ENCODE peak calls at places on chromosomes 6 and 20, in four cellular contexts. One of them, this sample, is unnamed.

GRCh38 chr6:167493961-167494697 is 169.2 kb downstream of the TTLL2 start:
- DNase-seq in NCI-H460: no peak
- DNase-seq in SHP77: no peak
- DNase-seq in globus pallidus: peak; percentile 52
- DNase-seq in this sample: no peak

GRCh38 chr6:90859612-90860011 is 272.7 kb upstream of the MAP3K7 start:
- DNase-seq in globus pallidus: no peak
- DNase-seq in NCI-H460: no peak
- DNase-seq in SHP77: peak; percentile 77
- DNase-seq in this sample: peak; percentile 48

GRCh38 chr6:81770395-81770794 is 17.9 kb upstream of the TENT5A start:
- DNase-seq in NCI-H460: no peak
- DNase-seq in SHP77: no peak
- DNase-seq in globus pallidus: no peak
- DNase-seq in this sample: no peak

GRCh38 chr6:16158943-16159557 is 30.2 kb downstream of the MYLIP start:
- DNase-seq in globus pallidus: peak; percentile 96
- DNase-seq in SHP77: no peak
- DNase-seq in NCI-H460: no peak
- DNase-seq in this sample: peak; percentile 90

GRCh38 chr6:44192428-44193041 is 24.2 kb upstream of the MYMX start:
- DNase-seq in globus pallidus: no peak
- DNase-seq in SHP77: no peak
- DNase-seq in NCI-H460: no peak
- DNase-seq in this sample: no peak

GRCh38 chr20:31608256-31608980 is 3.3 kb downstream of the ID1 start:
- DNase-seq in NCI-H460: no peak
- DNase-seq in globus pallidus: peak; percentile 34
- DNase-seq in SHP77: peak; percentile 93
- DNase-seq in this sample: peak; percentile 34

GRCh38 chr20:37194616-37195015 is 15.3 kb upstream of the MROH8 start:
- DNase-seq in SHP77: no peak
- DNase-seq in globus pallidus: no peak
- DNase-seq in NCI-H460: no peak
- DNase-seq in this sample: no peak

GRCh38 chr20:63686492-63687321 is 9.7 kb upstream of the TNFRSF6B start:
- DNase-seq in SHP77: no peak
- DNase-seq in globus pallidus: no peak
- DNase-seq in NCI-H460: peak; percentile 57
- DNase-seq in this sample: peak; percentile 16

GRCh38 chr6:164322533-164322932 is 908.0 kb downstream of the QKI start:
- DNase-seq in SHP77: no peak
- DNase-seq in NCI-H460: no peak
- DNase-seq in globus pallidus: no peak
- DNase-seq in this sample: no peak

GRCh38 chr6:43964659-43965570 is 162.3 kb downstream of the MRPL14 start:
- DNase-seq in globus pallidus: no peak
- DNase-seq in SHP77: no peak
- DNase-seq in NCI-H460: no peak
- DNase-seq in this sample: peak; percentile 17

GRCh38 chr20:57746201-57746600 is 36.4 kb upstream of the PMEPA1 start:
- DNase-seq in NCI-H460: no peak
- DNase-seq in SHP77: no peak
- DNase-seq in globus pallidus: no peak
- DNase-seq in this sample: no peak

GRCh38 chr20:63194007-63194820 is 21.7 kb downstream of the YTHDF1 start:
- DNase-seq in NCI-H460: no peak
- DNase-seq in globus pallidus: no peak
- DNase-seq in SHP77: no peak
- DNase-seq in this sample: no peak

GRCh38 chr20:39518649-39519048 is 556.5 kb downstream of the DHX35 start:
- DNase-seq in NCI-H460: no peak
- DNase-seq in globus pallidus: no peak
- DNase-seq in SHP77: no peak
- DNase-seq in this sample: no peak

GRCh38 chr20:24389686-24390085 is 79.7 kb upstream of the SYNDIG1 start:
- DNase-seq in SHP77: no peak
- DNase-seq in globus pallidus: peak; percentile 73
- DNase-seq in NCI-H460: no peak
- DNase-seq in this sample: peak; percentile 81

GRCh38 chr6:155155787-155156447 is 107.9 kb upstream of the CLDN20 start:
- DNase-seq in globus pallidus: no peak
- DNase-seq in NCI-H460: no peak
- DNase-seq in SHP77: no peak
- DNase-seq in this sample: no peak

GRCh38 chr20:49343246-49343645 is 65.4 kb upstream of the ZNFX1 start:
- DNase-seq in NCI-H460: no peak
- DNase-seq in SHP77: no peak
- DNase-seq in globus pallidus: no peak
- DNase-seq in this sample: no peak

GRCh38 chr20:38129248-38129865 is 35.7 kb downstream of the TGM2 start:
- DNase-seq in NCI-H460: no peak
- DNase-seq in SHP77: no peak
- DNase-seq in globus pallidus: no peak
- DNase-seq in this sample: no peak

GRCh38 chr6:6878921-6879585 is 228.7 kb upstream of the RREB1 start:
- DNase-seq in NCI-H460: no peak
- DNase-seq in globus pallidus: no peak
- DNase-seq in SHP77: peak; percentile 41
- DNase-seq in this sample: no peak

GRCh38 chr20:53580376-53581111 is 13.1 kb downstream of the ZNF217 start:
- DNase-seq in globus pallidus: no peak
- DNase-seq in NCI-H460: no peak
- DNase-seq in SHP77: no peak
- DNase-seq in this sample: no peak

GRCh38 chr6:35786810-35787209 is 6.0 kb downstream of the CLPSL1 start:
- DNase-seq in SHP77: no peak
- DNase-seq in NCI-H460: no peak
- DNase-seq in globus pallidus: no peak
- DNase-seq in this sample: no peak

GRCh38 chr6:150981095-150981494 is 115.6 kb downstream of the MTHFD1L start:
- DNase-seq in globus pallidus: no peak
- DNase-seq in NCI-H460: no peak
- DNase-seq in SHP77: no peak
- DNase-seq in this sample: no peak